ENCODE peak calls at places on chromosomes 4 and X, in ten cellular contexts. One of them, this sample, is unnamed.
A peak's percentile ranks its signal among the peaks of the same experiment; 100 is the strongest.

GRCh38 chrX:17500145-17500579 is 125.2 kb downstream of the NHS start:
- DNase-seq in fibroblast of pulmonary artery: peak; percentile 52
- DNase-seq in heart right ventricle: no peak
- DNase-seq in sigmoid colon: no peak
- DNase-seq in left ventricle myocardium inferior: no peak
- DNase-seq in fibroblast of lung: peak; percentile 88
- DNase-seq in osteoblast: no peak
- DNase-seq in MM.1S: no peak
- DNase-seq in lower lobe of right lung: no peak
- DNase-seq in cardiac fibroblast: no peak
- DNase-seq in this sample: no peak

GRCh38 chrX:146881521-146881920 is 67.0 kb upstream of the CXorf51A start:
- DNase-seq in fibroblast of pulmonary artery: no peak
- DNase-seq in heart right ventricle: no peak
- DNase-seq in sigmoid colon: no peak
- DNase-seq in left ventricle myocardium inferior: no peak
- DNase-seq in fibroblast of lung: no peak
- DNase-seq in osteoblast: no peak
- DNase-seq in MM.1S: no peak
- DNase-seq in lower lobe of right lung: no peak
- DNase-seq in cardiac fibroblast: no peak
- DNase-seq in this sample: no peak

GRCh38 chrX:20372533-20372932 is 105.8 kb upstream of the RPS6KA3 start:
- DNase-seq in fibroblast of pulmonary artery: no peak
- DNase-seq in heart right ventricle: no peak
- DNase-seq in sigmoid colon: no peak
- DNase-seq in left ventricle myocardium inferior: no peak
- DNase-seq in fibroblast of lung: peak; percentile 63
- DNase-seq in osteoblast: peak; percentile 52
- DNase-seq in MM.1S: no peak
- DNase-seq in lower lobe of right lung: no peak
- DNase-seq in cardiac fibroblast: peak; percentile 43
- DNase-seq in this sample: no peak

GRCh38 chr4:21753084-21753760 is 195.3 kb downstream of the KCNIP4 start:
- DNase-seq in fibroblast of pulmonary artery: no peak
- DNase-seq in heart right ventricle: no peak
- DNase-seq in sigmoid colon: no peak
- DNase-seq in left ventricle myocardium inferior: no peak
- DNase-seq in fibroblast of lung: no peak
- DNase-seq in osteoblast: peak; percentile 44
- DNase-seq in MM.1S: no peak
- DNase-seq in lower lobe of right lung: no peak
- DNase-seq in cardiac fibroblast: no peak
- DNase-seq in this sample: no peak

GRCh38 chrX:874061-874460 is 243.5 kb downstream of the SHOX start:
- DNase-seq in fibroblast of pulmonary artery: no peak
- DNase-seq in heart right ventricle: no peak
- DNase-seq in sigmoid colon: no peak
- DNase-seq in left ventricle myocardium inferior: no peak
- DNase-seq in fibroblast of lung: no peak
- DNase-seq in osteoblast: no peak
- DNase-seq in MM.1S: no peak
- DNase-seq in lower lobe of right lung: no peak
- DNase-seq in cardiac fibroblast: no peak
- DNase-seq in this sample: no peak

GRCh38 chrX:40504801-40505605 is 75.8 kb upstream of the ATP6AP2 start:
- DNase-seq in fibroblast of pulmonary artery: peak; percentile 50
- DNase-seq in heart right ventricle: no peak
- DNase-seq in sigmoid colon: no peak
- DNase-seq in left ventricle myocardium inferior: no peak
- DNase-seq in fibroblast of lung: peak; percentile 95
- DNase-seq in osteoblast: peak; percentile 89
- DNase-seq in MM.1S: peak; percentile 47
- DNase-seq in lower lobe of right lung: no peak
- DNase-seq in cardiac fibroblast: peak; percentile 57
- DNase-seq in this sample: peak; percentile 41

GRCh38 chrX:15567886-15568616 is 32.7 kb downstream of the ACE2 start:
- DNase-seq in fibroblast of pulmonary artery: peak; percentile 51
- DNase-seq in heart right ventricle: no peak
- DNase-seq in sigmoid colon: no peak
- DNase-seq in left ventricle myocardium inferior: no peak
- DNase-seq in fibroblast of lung: no peak
- DNase-seq in osteoblast: no peak
- DNase-seq in MM.1S: no peak
- DNase-seq in lower lobe of right lung: no peak
- DNase-seq in cardiac fibroblast: peak; percentile 52
- DNase-seq in this sample: no peak

GRCh38 chr4:171042989-171043524 is 770.1 kb upstream of the GALNTL6 start:
- DNase-seq in fibroblast of pulmonary artery: no peak
- DNase-seq in heart right ventricle: no peak
- DNase-seq in sigmoid colon: peak; percentile 59
- DNase-seq in left ventricle myocardium inferior: no peak
- DNase-seq in fibroblast of lung: no peak
- DNase-seq in osteoblast: no peak
- DNase-seq in MM.1S: no peak
- DNase-seq in lower lobe of right lung: peak; percentile 40
- DNase-seq in cardiac fibroblast: no peak
- DNase-seq in this sample: no peak

GRCh38 chrX:116749943-116750342 is 287.2 kb upstream of the CT83 start:
- DNase-seq in fibroblast of pulmonary artery: no peak
- DNase-seq in heart right ventricle: no peak
- DNase-seq in sigmoid colon: no peak
- DNase-seq in left ventricle myocardium inferior: no peak
- DNase-seq in fibroblast of lung: no peak
- DNase-seq in osteoblast: no peak
- DNase-seq in MM.1S: no peak
- DNase-seq in lower lobe of right lung: no peak
- DNase-seq in cardiac fibroblast: no peak
- DNase-seq in this sample: no peak
- H3K4me3 ChIP-seq in fibroblast of pulmonary artery: no peak overlapping the region
- H3K4me3 ChIP-seq in heart right ventricle: no peak overlapping the region
- H3K4me3 ChIP-seq in sigmoid colon: no peak overlapping the region
- H3K4me3 ChIP-seq in left ventricle myocardium inferior: no peak overlapping the region
- H3K4me3 ChIP-seq in fibroblast of lung: no peak overlapping the region
- H3K4me3 ChIP-seq in osteoblast: no peak overlapping the region
- H3K4me3 ChIP-seq in MM.1S: no peak overlapping the region
- H3K4me3 ChIP-seq in lower lobe of right lung: no peak overlapping the region
- H3K4me3 ChIP-seq in cardiac fibroblast: no peak overlapping the region
- H3K4me3 ChIP-seq in this sample: no peak overlapping the region

DNA sequence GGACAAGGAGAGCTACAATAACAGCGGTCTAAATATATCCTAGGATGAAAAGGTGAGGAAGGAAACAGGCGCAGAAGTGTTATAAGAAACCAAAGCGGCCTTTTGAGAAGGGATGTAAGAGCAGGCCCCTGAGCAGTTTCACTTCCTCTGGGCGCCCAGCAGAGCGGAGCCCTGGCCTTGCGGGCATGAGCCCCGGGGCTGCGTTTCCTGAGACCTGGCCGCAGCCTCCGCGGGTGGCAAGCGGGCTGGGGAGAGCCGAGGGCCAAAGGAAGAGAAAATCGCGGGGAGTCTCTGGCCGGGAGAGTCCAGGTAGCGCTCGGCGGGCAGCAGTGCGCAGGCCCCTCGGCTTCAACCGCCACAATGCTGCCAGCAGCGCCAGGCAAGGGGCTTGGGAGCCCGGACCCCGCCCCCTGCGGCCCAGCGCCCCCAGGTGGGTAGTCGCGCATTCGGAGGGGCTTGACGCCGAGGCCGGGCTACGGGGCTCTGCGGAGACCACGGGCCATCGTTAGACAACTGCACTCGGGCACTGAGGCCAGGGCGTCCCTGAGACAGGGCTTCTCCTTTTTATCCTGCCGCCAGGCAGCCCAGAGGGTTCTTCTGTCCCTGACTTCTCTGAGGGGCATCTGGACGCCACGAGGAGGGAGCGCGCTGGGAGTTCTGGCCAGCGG is at the start of gene BANK1:
- DNase-seq in fibroblast of pulmonary artery: peak; percentile 31
- DNase-seq in heart right ventricle: peak; percentile 6
- DNase-seq in sigmoid colon: no peak
- DNase-seq in left ventricle myocardium inferior: peak; percentile 18
- DNase-seq in fibroblast of lung: peak; percentile 30
- DNase-seq in osteoblast: peak; percentile 80
- DNase-seq in MM.1S: peak; percentile 87
- DNase-seq in lower lobe of right lung: peak; percentile 71
- DNase-seq in cardiac fibroblast: peak; percentile 37
- DNase-seq in this sample: no peak
- TF ChIP-seq CTCF in fibroblast of pulmonary artery: no peak
- TF ChIP-seq CTCF in heart right ventricle: peak; percentile 14
- TF ChIP-seq CTCF in sigmoid colon: no peak
- TF ChIP-seq CTCF in left ventricle myocardium inferior: no peak
- TF ChIP-seq CTCF in fibroblast of lung: no peak
- TF ChIP-seq CTCF in osteoblast: no peak
- TF ChIP-seq CTCF in MM.1S: peak; percentile 22
- TF ChIP-seq CTCF in lower lobe of right lung: peak; percentile 23
- TF ChIP-seq CTCF in cardiac fibroblast: peak; percentile 29
- TF ChIP-seq CTCF in this sample: peak; percentile 11

GRCh38 chr4:8198206-8198905 is 734 bp upstream of the SH3TC1 start:
- DNase-seq in fibroblast of pulmonary artery: no peak
- DNase-seq in heart right ventricle: no peak
- DNase-seq in sigmoid colon: no peak
- DNase-seq in left ventricle myocardium inferior: no peak
- DNase-seq in fibroblast of lung: no peak
- DNase-seq in osteoblast: peak; percentile 91
- DNase-seq in MM.1S: no peak
- DNase-seq in lower lobe of right lung: peak; percentile 81
- DNase-seq in cardiac fibroblast: no peak
- DNase-seq in this sample: no peak

GRCh38 chr4:8199594-8200301 is 658 bp downstream of the SH3TC1 start:
- DNase-seq in fibroblast of pulmonary artery: no peak
- DNase-seq in heart right ventricle: no peak
- DNase-seq in sigmoid colon: no peak
- DNase-seq in left ventricle myocardium inferior: no peak
- DNase-seq in fibroblast of lung: no peak
- DNase-seq in osteoblast: peak; percentile 84
- DNase-seq in MM.1S: peak; percentile 46
- DNase-seq in lower lobe of right lung: no peak
- DNase-seq in cardiac fibroblast: no peak
- DNase-seq in this sample: no peak

GRCh38 chr4:8197521-8197920 is 1.6 kb upstream of the SH3TC1 start:
- DNase-seq in fibroblast of pulmonary artery: no peak
- DNase-seq in heart right ventricle: no peak
- DNase-seq in sigmoid colon: no peak
- DNase-seq in left ventricle myocardium inferior: no peak
- DNase-seq in fibroblast of lung: no peak
- DNase-seq in osteoblast: peak; percentile 71
- DNase-seq in MM.1S: no peak
- DNase-seq in lower lobe of right lung: no peak
- DNase-seq in cardiac fibroblast: no peak
- DNase-seq in this sample: no peak

GRCh38 chr4:8200302-8200975 is 1.3 kb downstream of the SH3TC1 start:
- DNase-seq in fibroblast of pulmonary artery: peak; percentile 44
- DNase-seq in heart right ventricle: peak; percentile 74
- DNase-seq in sigmoid colon: peak; percentile 83
- DNase-seq in left ventricle myocardium inferior: peak; percentile 82
- DNase-seq in fibroblast of lung: no peak
- DNase-seq in osteoblast: peak; percentile 98
- DNase-seq in MM.1S: no peak
- DNase-seq in lower lobe of right lung: peak; percentile 86
- DNase-seq in cardiac fibroblast: peak; percentile 62
- DNase-seq in this sample: no peak

GRCh38 chr4:8198906-8199593 is at the start of gene SH3TC1:
- DNase-seq in fibroblast of pulmonary artery: peak; percentile 89
- DNase-seq in heart right ventricle: peak; percentile 88
- DNase-seq in sigmoid colon: peak; percentile 91
- DNase-seq in left ventricle myocardium inferior: peak; percentile 89
- DNase-seq in fibroblast of lung: peak; percentile 88
- DNase-seq in osteoblast: peak; percentile 100
- DNase-seq in MM.1S: peak; percentile 68
- DNase-seq in lower lobe of right lung: peak; percentile 96
- DNase-seq in cardiac fibroblast: peak; percentile 91
- DNase-seq in this sample: no peak
- H3K4me3 ChIP-seq in fibroblast of pulmonary artery: peak within 1 kb of the TSS; percentile 54
- H3K4me3 ChIP-seq in heart right ventricle: peak within 1 kb of the TSS; percentile 45
- H3K4me3 ChIP-seq in sigmoid colon: peak within 1 kb of the TSS; percentile 40
- H3K4me3 ChIP-seq in left ventricle myocardium inferior: peak within 1 kb of the TSS; percentile 66
- H3K4me3 ChIP-seq in fibroblast of lung: peak within 1 kb of the TSS; percentile 26
- H3K4me3 ChIP-seq in osteoblast: peak within 1 kb of the TSS; percentile 76
- H3K4me3 ChIP-seq in MM.1S: peak within 1 kb of the TSS; percentile 61
- H3K4me3 ChIP-seq in lower lobe of right lung: peak within 1 kb of the TSS; percentile 68
- H3K4me3 ChIP-seq in cardiac fibroblast: peak within 1 kb of the TSS; percentile 60
- H3K4me3 ChIP-seq in this sample: peak within 1 kb of the TSS; percentile 41

GRCh38 chr4:22962186-22962786 is 269.5 kb downstream of the GBA3 start:
- DNase-seq in fibroblast of pulmonary artery: peak; percentile 52
- DNase-seq in heart right ventricle: no peak
- DNase-seq in sigmoid colon: no peak
- DNase-seq in left ventricle myocardium inferior: no peak
- DNase-seq in fibroblast of lung: peak; percentile 45
- DNase-seq in osteoblast: peak; percentile 9
- DNase-seq in MM.1S: peak; percentile 44
- DNase-seq in lower lobe of right lung: no peak
- DNase-seq in cardiac fibroblast: peak; percentile 2
- DNase-seq in this sample: no peak
- TF ChIP-seq CTCF in fibroblast of pulmonary artery: peak; percentile 59
- TF ChIP-seq CTCF in heart right ventricle: peak; percentile 31
- TF ChIP-seq CTCF in sigmoid colon: no peak
- TF ChIP-seq CTCF in left ventricle myocardium inferior: peak; percentile 40
- TF ChIP-seq CTCF in fibroblast of lung: peak; percentile 23
- TF ChIP-seq CTCF in osteoblast: peak; percentile 61
- TF ChIP-seq CTCF in MM.1S: peak; percentile 57
- TF ChIP-seq CTCF in lower lobe of right lung: peak; percentile 33
- TF ChIP-seq CTCF in cardiac fibroblast: peak; percentile 25
- TF ChIP-seq CTCF in this sample: peak; percentile 31

GRCh38 chr4:108355523-108356208 is 186.9 kb upstream of the LEF1 start:
- DNase-seq in fibroblast of pulmonary artery: no peak
- DNase-seq in heart right ventricle: no peak
- DNase-seq in sigmoid colon: no peak
- DNase-seq in left ventricle myocardium inferior: no peak
- DNase-seq in fibroblast of lung: peak; percentile 36
- DNase-seq in osteoblast: no peak
- DNase-seq in MM.1S: peak; percentile 85
- DNase-seq in lower lobe of right lung: no peak
- DNase-seq in cardiac fibroblast: no peak
- DNase-seq in this sample: no peak
- H3K4me3 ChIP-seq in fibroblast of pulmonary artery: no peak overlapping the region
- H3K4me3 ChIP-seq in heart right ventricle: no peak overlapping the region
- H3K4me3 ChIP-seq in sigmoid colon: no peak overlapping the region
- H3K4me3 ChIP-seq in left ventricle myocardium inferior: no peak overlapping the region
- H3K4me3 ChIP-seq in fibroblast of lung: no peak overlapping the region
- H3K4me3 ChIP-seq in osteoblast: no peak overlapping the region
- H3K4me3 ChIP-seq in MM.1S: no peak overlapping the region
- H3K4me3 ChIP-seq in lower lobe of right lung: no peak overlapping the region
- H3K4me3 ChIP-seq in cardiac fibroblast: no peak overlapping the region
- H3K4me3 ChIP-seq in this sample: no peak overlapping the region

This sample was measured in HFF-Myc.